ENCODE peak calls at places on chromosome 13, in ten cellular contexts. One of them, this sample, is unnamed. For H3K9me3, the result is how much of the 10 kb centered on the place peaks cover.

GRCh38 chr13:20828540-20829364 is 55.0 kb upstream of the EEF1AKMT1 start:
- DNase-seq in fibroblast of lung: peak
- DNase-seq in IMR-90: peak
- DNase-seq in hepatocyte: peak
- DNase-seq in tibial nerve: peak
- DNase-seq in aorta: no peak
- DNase-seq in thyroid gland: no peak
- DNase-seq in WERI-Rb-1: peak
- DNase-seq in endodermal cell: no peak
- DNase-seq in thoracic aorta: no peak
- DNase-seq in this sample: no peak

GRCh38 chr13:98275711-98276171 is 98.7 kb upstream of the RNF113B start:
- DNase-seq in WERI-Rb-1: no peak
- DNase-seq in hepatocyte: no peak
- DNase-seq in thyroid gland: no peak
- DNase-seq in fibroblast of lung: no peak
- DNase-seq in tibial nerve: no peak
- DNase-seq in endodermal cell: no peak
- DNase-seq in IMR-90: no peak
- DNase-seq in thoracic aorta: no peak
- DNase-seq in aorta: no peak
- DNase-seq in this sample: no peak

GRCh38 chr13:24228852-24229458 is 68.4 kb downstream of the SPATA13 start:
- DNase-seq in fibroblast of lung: peak
- DNase-seq in tibial nerve: peak
- DNase-seq in endodermal cell: peak
- DNase-seq in WERI-Rb-1: peak
- DNase-seq in thyroid gland: no peak
- DNase-seq in thoracic aorta: no peak
- DNase-seq in IMR-90: peak
- DNase-seq in aorta: no peak
- DNase-seq in hepatocyte: peak
- DNase-seq in this sample: no peak

GRCh38 chr13:114212096-114212495 is 22.6 kb upstream of the CDC16 start:
- DNase-seq in endodermal cell: no peak
- DNase-seq in hepatocyte: no peak
- DNase-seq in tibial nerve: no peak
- DNase-seq in thyroid gland: no peak
- DNase-seq in WERI-Rb-1: no peak
- DNase-seq in fibroblast of lung: peak
- DNase-seq in thoracic aorta: no peak
- DNase-seq in IMR-90: peak
- DNase-seq in aorta: no peak
- DNase-seq in this sample: no peak

GRCh38 chr13:102405499-102406079 is 3.7 kb upstream of the FGF14 start:
- DNase-seq in tibial nerve: no peak
- DNase-seq in WERI-Rb-1: no peak
- DNase-seq in aorta: no peak
- DNase-seq in IMR-90: peak
- DNase-seq in thyroid gland: no peak
- DNase-seq in hepatocyte: peak
- DNase-seq in fibroblast of lung: peak
- DNase-seq in endodermal cell: peak
- DNase-seq in thoracic aorta: no peak
- DNase-seq in this sample: no peak

GRCh38 chr13:64471916-64472315 is 2758.2 kb downstream of the PCDH9 start:
- DNase-seq in endodermal cell: no peak
- DNase-seq in tibial nerve: no peak
- DNase-seq in thyroid gland: no peak
- DNase-seq in aorta: no peak
- DNase-seq in IMR-90: peak
- DNase-seq in hepatocyte: peak
- DNase-seq in thoracic aorta: no peak
- DNase-seq in WERI-Rb-1: no peak
- DNase-seq in fibroblast of lung: peak
- DNase-seq in this sample: no peak

GRCh38 chr13:51814825-51815650 is 11.1 kb upstream of the DHRS12 start:
- DNase-seq in aorta: peak
- DNase-seq in WERI-Rb-1: peak
- DNase-seq in endodermal cell: peak
- DNase-seq in fibroblast of lung: peak
- DNase-seq in tibial nerve: peak
- DNase-seq in thoracic aorta: no peak
- DNase-seq in thyroid gland: peak
- DNase-seq in hepatocyte: peak
- DNase-seq in IMR-90: peak
- DNase-seq in this sample: peak

GRCh38 chr13:49995535-49996165 is 1.2 kb upstream of the TRIM13 start:
- DNase-seq in WERI-Rb-1: no peak
- DNase-seq in tibial nerve: no peak
- DNase-seq in thyroid gland: no peak
- DNase-seq in fibroblast of lung: peak
- DNase-seq in endodermal cell: no peak
- DNase-seq in IMR-90: no peak
- DNase-seq in aorta: no peak
- DNase-seq in thoracic aorta: no peak
- DNase-seq in hepatocyte: no peak
- DNase-seq in this sample: no peak

GRCh38 chr13:97574926-97575325 is 141.0 kb downstream of the RAP2A start:
- DNase-seq in tibial nerve: no peak
- DNase-seq in thyroid gland: no peak
- DNase-seq in fibroblast of lung: peak
- DNase-seq in WERI-Rb-1: peak
- DNase-seq in aorta: peak
- DNase-seq in thoracic aorta: no peak
- DNase-seq in IMR-90: peak
- DNase-seq in hepatocyte: peak
- DNase-seq in endodermal cell: peak
- DNase-seq in this sample: no peak

GRCh38 chr13:46278474-46278873 is 66.7 kb downstream of the LRRC63 start:
- DNase-seq in IMR-90: no peak
- DNase-seq in fibroblast of lung: no peak
- DNase-seq in thyroid gland: no peak
- DNase-seq in hepatocyte: peak
- DNase-seq in thoracic aorta: no peak
- DNase-seq in tibial nerve: no peak
- DNase-seq in endodermal cell: peak
- DNase-seq in WERI-Rb-1: no peak
- DNase-seq in aorta: no peak
- DNase-seq in this sample: no peak

GRCh38 chr13:79775830-79776229 is 294.9 kb downstream of the NDFIP2 start:
- DNase-seq in IMR-90: peak
- DNase-seq in WERI-Rb-1: peak
- DNase-seq in aorta: no peak
- DNase-seq in endodermal cell: peak
- DNase-seq in thoracic aorta: no peak
- DNase-seq in thyroid gland: peak
- DNase-seq in tibial nerve: peak
- DNase-seq in hepatocyte: peak
- DNase-seq in fibroblast of lung: peak
- DNase-seq in this sample: no peak

GRCh38 chr13:79440958-79441553 is 35.0 kb upstream of the RBM26 start:
- DNase-seq in endodermal cell: no peak
- DNase-seq in WERI-Rb-1: no peak
- DNase-seq in fibroblast of lung: no peak
- DNase-seq in tibial nerve: no peak
- DNase-seq in aorta: no peak
- DNase-seq in IMR-90: no peak
- DNase-seq in hepatocyte: no peak
- DNase-seq in thyroid gland: no peak
- DNase-seq in thoracic aorta: no peak
- DNase-seq in this sample: no peak

GRCh38 chr13:30577381-30577780 is 40.3 kb upstream of the USPL1 start:
- DNase-seq in WERI-Rb-1: peak
- DNase-seq in aorta: no peak
- DNase-seq in endodermal cell: no peak
- DNase-seq in fibroblast of lung: peak
- DNase-seq in tibial nerve: no peak
- DNase-seq in hepatocyte: peak
- DNase-seq in IMR-90: peak
- DNase-seq in thoracic aorta: no peak
- DNase-seq in thyroid gland: no peak
- DNase-seq in this sample: no peak

GRCh38 chr13:34076319-34076718 is 258.4 kb downstream of the RFC3 start:
- DNase-seq in thoracic aorta: no peak
- DNase-seq in tibial nerve: no peak
- DNase-seq in hepatocyte: no peak
- DNase-seq in thyroid gland: no peak
- DNase-seq in WERI-Rb-1: no peak
- DNase-seq in endodermal cell: no peak
- DNase-seq in IMR-90: no peak
- DNase-seq in fibroblast of lung: no peak
- DNase-seq in aorta: no peak
- DNase-seq in this sample: no peak

GRCh38 chr13:29918845-29919244 is 68.4 kb upstream of the UBL3 start:
- DNase-seq in thoracic aorta: no peak
- DNase-seq in hepatocyte: no peak
- DNase-seq in WERI-Rb-1: no peak
- DNase-seq in aorta: no peak
- DNase-seq in IMR-90: peak
- DNase-seq in endodermal cell: no peak
- DNase-seq in tibial nerve: no peak
- DNase-seq in thyroid gland: no peak
- DNase-seq in fibroblast of lung: peak
- DNase-seq in this sample: no peak

GRCh38 chr13:44879452-44880058 is 109.7 kb downstream of the NUFIP1 start:
- DNase-seq in IMR-90: peak
- DNase-seq in aorta: no peak
- DNase-seq in thoracic aorta: no peak
- DNase-seq in hepatocyte: peak
- DNase-seq in tibial nerve: no peak
- DNase-seq in thyroid gland: no peak
- DNase-seq in fibroblast of lung: peak
- DNase-seq in endodermal cell: peak
- DNase-seq in WERI-Rb-1: no peak
- DNase-seq in this sample: no peak

DNA sequence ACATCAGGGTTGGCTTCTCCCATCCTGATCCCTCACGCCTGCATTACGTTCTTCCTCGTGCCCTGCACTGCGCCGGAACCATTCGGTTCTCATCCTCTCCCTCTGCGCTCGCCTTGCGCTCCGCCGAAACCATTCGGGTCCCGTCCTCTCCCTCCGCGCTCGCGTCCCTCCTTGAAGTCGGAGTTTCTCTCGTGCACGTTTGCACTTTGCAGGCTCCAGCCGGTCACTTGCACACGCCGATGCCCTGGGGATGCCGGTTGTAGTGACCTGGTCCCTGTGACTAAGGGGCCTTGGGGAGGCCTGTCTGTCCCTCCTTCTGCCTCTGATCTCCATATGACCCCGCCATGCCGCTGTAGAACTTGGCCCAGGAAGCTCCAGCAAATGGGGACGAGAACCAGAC is 265.8 kb downstream of the TEX29 start:
- DNase-seq in WERI-Rb-1: no peak
- DNase-seq in fibroblast of lung: no peak
- DNase-seq in aorta: no peak
- DNase-seq in endodermal cell: no peak
- DNase-seq in tibial nerve: no peak
- DNase-seq in hepatocyte: no peak
- DNase-seq in thoracic aorta: no peak
- DNase-seq in IMR-90: no peak
- DNase-seq in thyroid gland: no peak
- DNase-seq in this sample: no peak
- H3K9me3 ChIP-seq in WERI-Rb-1: under half
- H3K9me3 ChIP-seq in fibroblast of lung: under half
- H3K9me3 ChIP-seq in aorta: under half
- H3K9me3 ChIP-seq in endodermal cell: under half
- H3K9me3 ChIP-seq in tibial nerve: under half
- H3K9me3 ChIP-seq in hepatocyte: under half
- H3K9me3 ChIP-seq in thoracic aorta: under half
- H3K9me3 ChIP-seq in IMR-90: under half
- H3K9me3 ChIP-seq in thyroid gland: under half
- H3K9me3 ChIP-seq in this sample: under half

GRCh38 chr13:109376936-109377335 is 409.4 kb downstream of the IRS2 start:
- DNase-seq in aorta: no peak
- DNase-seq in hepatocyte: no peak
- DNase-seq in WERI-Rb-1: peak
- DNase-seq in thyroid gland: no peak
- DNase-seq in fibroblast of lung: no peak
- DNase-seq in thoracic aorta: no peak
- DNase-seq in IMR-90: no peak
- DNase-seq in tibial nerve: no peak
- DNase-seq in endodermal cell: peak
- DNase-seq in this sample: no peak
- H3K9me3 ChIP-seq in aorta: under half
- H3K9me3 ChIP-seq in hepatocyte: under half
- H3K9me3 ChIP-seq in WERI-Rb-1: under half
- H3K9me3 ChIP-seq in thyroid gland: under half
- H3K9me3 ChIP-seq in fibroblast of lung: under half
- H3K9me3 ChIP-seq in thoracic aorta: under half
- H3K9me3 ChIP-seq in IMR-90: under half
- H3K9me3 ChIP-seq in tibial nerve: under half
- H3K9me3 ChIP-seq in endodermal cell: under half
- H3K9me3 ChIP-seq in this sample: under half

GRCh38 chr13:40878823-40879222 is 89.4 kb downstream of the SLC25A15 start:
- DNase-seq in thyroid gland: peak
- DNase-seq in endodermal cell: no peak
- DNase-seq in WERI-Rb-1: no peak
- DNase-seq in tibial nerve: no peak
- DNase-seq in thoracic aorta: no peak
- DNase-seq in fibroblast of lung: no peak
- DNase-seq in aorta: no peak
- DNase-seq in hepatocyte: no peak
- DNase-seq in IMR-90: no peak
- DNase-seq in this sample: no peak
- H3K9me3 ChIP-seq in thyroid gland: under half
- H3K9me3 ChIP-seq in endodermal cell: under half
- H3K9me3 ChIP-seq in WERI-Rb-1: under half
- H3K9me3 ChIP-seq in tibial nerve: under half
- H3K9me3 ChIP-seq in thoracic aorta: under half
- H3K9me3 ChIP-seq in fibroblast of lung: under half
- H3K9me3 ChIP-seq in aorta: under half
- H3K9me3 ChIP-seq in hepatocyte: under half
- H3K9me3 ChIP-seq in IMR-90: under half
- H3K9me3 ChIP-seq in this sample: under half

GRCh38 chr13:112231451-112232083 is 144.6 kb upstream of the SPACA7 start:
- DNase-seq in IMR-90: no peak
- DNase-seq in tibial nerve: no peak
- DNase-seq in WERI-Rb-1: peak
- DNase-seq in thyroid gland: no peak
- DNase-seq in thoracic aorta: no peak
- DNase-seq in hepatocyte: no peak
- DNase-seq in endodermal cell: no peak
- DNase-seq in fibroblast of lung: no peak
- DNase-seq in aorta: no peak
- DNase-seq in this sample: no peak
- H3K9me3 ChIP-seq in IMR-90: half or more
- H3K9me3 ChIP-seq in tibial nerve: under half
- H3K9me3 ChIP-seq in WERI-Rb-1: under half
- H3K9me3 ChIP-seq in thyroid gland: under half
- H3K9me3 ChIP-seq in thoracic aorta: under half
- H3K9me3 ChIP-seq in hepatocyte: under half
- H3K9me3 ChIP-seq in endodermal cell: under half
- H3K9me3 ChIP-seq in fibroblast of lung: under half
- H3K9me3 ChIP-seq in aorta: under half
- H3K9me3 ChIP-seq in this sample: under half

GRCh38 chr13:18996221-18996620 is 185.4 kb downstream of the TUBA3C start:
- DNase-seq in thoracic aorta: no peak
- DNase-seq in IMR-90: no peak
- DNase-seq in WERI-Rb-1: no peak
- DNase-seq in aorta: no peak
- DNase-seq in endodermal cell: no peak
- DNase-seq in fibroblast of lung: no peak
- DNase-seq in hepatocyte: no peak
- DNase-seq in thyroid gland: no peak
- DNase-seq in tibial nerve: no peak
- DNase-seq in this sample: no peak
- H3K9me3 ChIP-seq in thoracic aorta: under half
- H3K9me3 ChIP-seq in IMR-90: half or more
- H3K9me3 ChIP-seq in WERI-Rb-1: under half
- H3K9me3 ChIP-seq in aorta: under half
- H3K9me3 ChIP-seq in endodermal cell: half or more
- H3K9me3 ChIP-seq in fibroblast of lung: under half
- H3K9me3 ChIP-seq in hepatocyte: under half
- H3K9me3 ChIP-seq in thyroid gland: under half
- H3K9me3 ChIP-seq in tibial nerve: under half
- H3K9me3 ChIP-seq in this sample: under half

This sample was measured in right atrium auricular region.